ENCODE peak calls at places on chromosomes 2 and 18, in five cellular contexts. E is A172; H is stimulated activated CD4-positive, alpha-beta T cell treated with anti-CD3 and anti-CD28 coated beads, Interleukin-12 subunit alpha, Interleukin-12 subunit beta, amount 100 ng/mL, for 24 hours; I is T follicular helper cell; P is SK-N-DZ. B is an unnamed sample.

GRCh38 chr2:16281451-16282330 is 341.3 kb downstream of the MYCN start:
- DNase-seq in E (no peak), H (no peak), I (no peak), P (peak), B (no peak)

GRCh38 chr2:174744111-174744510 is 20.2 kb downstream of the CHRNA1 start:
- DNase-seq in E (no peak), H (no peak), I (no peak), P (no peak), B (no peak)

GRCh38 chr2:151138507-151138906 is 123.2 kb downstream of the RBM43 start:
- DNase-seq in E (no peak), H (no peak), I (no peak), P (no peak), B (no peak)

GRCh38 chr2:224122542-224122941 is 83.5 kb upstream of the SERPINE2 start:
- DNase-seq in E (peak), H (no peak), I (no peak), P (no peak), B (no peak)

GRCh38 chr2:224832207-224832606 is 116.0 kb upstream of the CCDC195 start:
- DNase-seq in E (no peak), H (no peak), I (no peak), P (no peak), B (no peak)

GRCh38 chr2:182642328-182642727 is 73.7 kb upstream of the DNAJC10 start:
- DNase-seq in E (peak), H (no peak), I (no peak), P (peak), B (peak)

GRCh38 chr2:178377046-178377445 is 73.9 kb downstream of the PRKRA start:
- DNase-seq in E (no peak), H (no peak), I (no peak), P (no peak), B (no peak)

GRCh38 chr2:110116033-110116710 is 550 bp upstream of the MALL start:
- DNase-seq in E (peak), H (no peak), I (no peak), P (no peak), B (no peak)

GRCh38 chr2:112229365-112229764 is 25.5 kb downstream of the ZC3H8 start:
- DNase-seq in E (no peak), H (no peak), I (no peak), P (no peak), B (no peak)

GRCh38 chr2:68739261-68740183 is 4.9 kb downstream of the ARHGAP25 start:
- DNase-seq in E (no peak), H (no peak), I (no peak), P (no peak), B (peak)

GRCh38 chr2:108271691-108272253 is 16.9 kb upstream of the SULT1C2 start:
- DNase-seq in E (peak), H (no peak), I (no peak), P (no peak), B (no peak)

GRCh38 chr2:229431331-229431954 is 160.4 kb upstream of the PID1 start:
- DNase-seq in E (peak), H (no peak), I (no peak), P (peak), B (no peak)

GRCh38 chr2:193869564-193869963 is 1674.8 kb upstream of the TMEFF2 start:
- DNase-seq in E (peak), H (no peak), I (no peak), P (no peak), B (no peak)

GRCh38 chr2:45237128-45237527 is 227.9 kb upstream of the SIX2 start:
- DNase-seq in E (peak), H (no peak), I (no peak), P (no peak), B (no peak)

GRCh38 chr2:88729061-88729745 is 37.7 kb downstream of the RPIA start:
- DNase-seq in E (peak), H (no peak), I (no peak), P (no peak), B (no peak)

GRCh38 chr2:107364361-107364950 is 462.2 kb upstream of the RGPD4 start:
- DNase-seq in E (no peak), H (no peak), I (no peak), P (no peak), B (no peak)

GRCh38 chr2:119544075-119545031 is at the start of gene CFAP221:
- DNase-seq in E (peak), H (no peak), I (no peak), P (peak), B (peak)

GRCh38 chr2:210577263-210578071 is 21.1 kb downstream of the CPS1 start:
- DNase-seq in E (peak), H (no peak), I (no peak), P (peak), B (peak)

GRCh38 chr2:238260879-238261278 is 21.0 kb upstream of the HES6 start:
- DNase-seq in E (peak), H (no peak), I (no peak), P (no peak), B (no peak)

GRCh38 chr2:216210711-216211131 is 101.6 kb downstream of the XRCC5 start:
- DNase-seq in E (no peak), H (no peak), I (no peak), P (no peak), B (no peak)

GRCh38 chr2:32064021-32064678 is 794 bp downstream of the SPAST start:
- DNase-seq in E (peak), H (peak), I (peak), P (peak), B (no peak)

GRCh38 chr18:62436636-62437519 is 85.9 kb upstream of the ZCCHC2 start:
- DNase-seq in E (no peak), H (no peak), I (no peak), P (no peak), B (no peak)

GRCh38 chr2:102599486-102599885 is 19.9 kb upstream of the SLC9A2 start:
- DNase-seq in E (no peak), H (no peak), I (no peak), P (no peak), B (no peak)

GRCh38 chr2:58539973-58540372 is 298.8 kb upstream of the FANCL start:
- DNase-seq in E (peak), H (no peak), I (no peak), P (no peak), B (no peak)

GRCh38 chr2:65096948-65097347 is 33.0 kb downstream of the RAB1A start:
- DNase-seq in E (no peak), H (no peak), I (no peak), P (no peak), B (no peak)

B was measured in memory B cell.